ENCODE peak calls at places on chromosomes 13 and 19, in eight cellular contexts. K, N, B, O, U, Q, P and L are unnamed samples.

GRCh38 chr13:29640665-29641064 is 45.2 kb upstream of the SLC7A1 start:
- DNase-seq in K (no peak), N (no peak), B (no peak), O (no peak), U (no peak), Q (no peak), P (no peak), L (peak; percentile 3)

GRCh38 chr13:44575741-44576395 is at the start of gene TSC22D1:
- DNase-seq in K (no peak), N (peak; percentile 61), B (peak; percentile 68), O (peak; percentile 41), U (peak; percentile 21), Q (peak; percentile 34), P (peak; percentile 22), L (peak; percentile 72)

GRCh38 chr19:40589723-40590429 is 11.3 kb upstream of the LTBP4 start:
- DNase-seq in K (no peak), N (no peak), B (no peak), O (no peak), U (no peak), Q (no peak), P (no peak), L (no peak)

GRCh38 chr19:51097166-51097736 is 11.0 kb downstream of the CTU1 start:
- DNase-seq in K (no peak), N (peak; percentile 77), B (peak; percentile 71), O (peak; percentile 62), U (peak; percentile 77), Q (no peak), P (peak; percentile 56), L (peak; percentile 62)

GRCh38 chr19:29687897-29688728 is 22.9 kb downstream of the PLEKHF1 start:
- DNase-seq in K (no peak), N (no peak), B (no peak), O (no peak), U (peak; percentile 31), Q (no peak), P (no peak), L (no peak)

GRCh38 chr19:19538767-19539166 is 702 bp downstream of the CILP2 start:
- DNase-seq in K (no peak), N (no peak), B (no peak), O (no peak), U (no peak), Q (no peak), P (no peak), L (no peak)

GRCh38 chr13:98509271-98510155 is 67.4 kb downstream of the STK24 start:
- DNase-seq in K (peak; percentile 89), N (no peak), B (peak; percentile 33), O (peak; percentile 44), U (peak; percentile 74), Q (peak; percentile 60), P (no peak), L (peak; percentile 77)

GRCh38 chr13:101149735-101150380 is 266.4 kb downstream of the NALCN start:
- DNase-seq in K (no peak), N (no peak), B (no peak), O (no peak), U (peak; percentile 37), Q (no peak), P (no peak), L (no peak)

GRCh38 chr19:28024920-28025319 is 1188.0 kb downstream of the UQCRFS1 start:
- DNase-seq in K (peak; percentile 7), N (no peak), B (no peak), O (no peak), U (no peak), Q (no peak), P (no peak), L (no peak)

GRCh38 chr13:114071441-114071840 is 61.0 kb downstream of the RASA3 start:
- DNase-seq in K (no peak), N (no peak), B (no peak), O (no peak), U (no peak), Q (no peak), P (no peak), L (no peak)

GRCh38 chr13:20943519-20944012 is 41.0 kb upstream of the XPO4 start:
- DNase-seq in K (peak; percentile 94), N (peak; percentile 91), B (peak; percentile 69), O (peak; percentile 88), U (peak; percentile 98), Q (peak; percentile 95), P (peak; percentile 74), L (peak; percentile 85)
- H3K4me1 ChIP-seq in K (no peaks in the 10 kb centered on the region), N (peaks cover 13% of the 10 kb centered on the region), B (peaks cover 7% of the 10 kb centered on the region), O (no peaks in the 10 kb centered on the region), U (peaks cover 6% of the 10 kb centered on the region), Q (no peaks in the 10 kb centered on the region), P (no peaks in the 10 kb centered on the region), L (peaks cover 9% of the 10 kb centered on the region)

DNA sequence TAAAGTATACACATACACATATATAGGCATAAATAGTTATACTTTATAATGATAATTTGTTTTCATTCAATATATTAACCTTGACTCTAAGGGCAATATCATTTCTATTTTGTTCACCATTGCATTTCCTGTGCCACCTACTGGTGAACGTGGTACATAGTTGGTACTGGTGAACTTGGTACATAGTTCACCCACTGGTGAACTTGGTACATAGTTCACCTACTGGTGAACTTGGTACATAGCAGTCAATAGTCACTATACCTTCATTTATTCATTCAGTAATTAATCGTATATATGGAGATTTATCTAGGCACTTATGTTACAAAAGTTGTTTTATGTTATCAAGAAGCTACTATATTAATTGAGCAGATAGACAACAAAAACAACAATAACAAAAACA is 172.6 kb upstream of the ATXN8OS start:
- DNase-seq in K (no peak), N (no peak), B (no peak), O (no peak), U (peak; percentile 44), Q (no peak), P (no peak), L (no peak)
- TF ChIP-seq CTCF in K (no peak), N (no peak), B (no peak), O (no peak), U (peak; percentile 58), Q (no peak), P (no peak), L (no peak)

GRCh38 chr19:47776568-47776967 is 1.9 kb upstream of the SELENOW start:
- DNase-seq in K (no peak), N (no peak), B (no peak), O (no peak), U (peak; percentile 60), Q (no peak), P (no peak), L (peak; percentile 41)
- H3K4me1 ChIP-seq in K (no peaks in the 10 kb centered on the region), N (peaks cover 40% of the 10 kb centered on the region), B (peaks cover 22% of the 10 kb centered on the region), O (peaks cover 19% of the 10 kb centered on the region), U (peaks cover 8% of the 10 kb centered on the region), Q (peaks cover 31% of the 10 kb centered on the region), P (no peaks in the 10 kb centered on the region), L (peaks cover 32% of the 10 kb centered on the region)

GRCh38 chr13:50512602-50513527 is 330.6 kb downstream of the DLEU7 start:
- DNase-seq in K (peak; percentile 79), N (peak; percentile 67), B (peak; percentile 51), O (peak; percentile 67), U (peak; percentile 54), Q (peak; percentile 44), P (no peak), L (peak; percentile 76)
- TF ChIP-seq CTCF in K (no peak), N (no peak), B (no peak), O (peak; percentile 41), U (no peak), Q (no peak), P (no peak), L (no peak)

DNA sequence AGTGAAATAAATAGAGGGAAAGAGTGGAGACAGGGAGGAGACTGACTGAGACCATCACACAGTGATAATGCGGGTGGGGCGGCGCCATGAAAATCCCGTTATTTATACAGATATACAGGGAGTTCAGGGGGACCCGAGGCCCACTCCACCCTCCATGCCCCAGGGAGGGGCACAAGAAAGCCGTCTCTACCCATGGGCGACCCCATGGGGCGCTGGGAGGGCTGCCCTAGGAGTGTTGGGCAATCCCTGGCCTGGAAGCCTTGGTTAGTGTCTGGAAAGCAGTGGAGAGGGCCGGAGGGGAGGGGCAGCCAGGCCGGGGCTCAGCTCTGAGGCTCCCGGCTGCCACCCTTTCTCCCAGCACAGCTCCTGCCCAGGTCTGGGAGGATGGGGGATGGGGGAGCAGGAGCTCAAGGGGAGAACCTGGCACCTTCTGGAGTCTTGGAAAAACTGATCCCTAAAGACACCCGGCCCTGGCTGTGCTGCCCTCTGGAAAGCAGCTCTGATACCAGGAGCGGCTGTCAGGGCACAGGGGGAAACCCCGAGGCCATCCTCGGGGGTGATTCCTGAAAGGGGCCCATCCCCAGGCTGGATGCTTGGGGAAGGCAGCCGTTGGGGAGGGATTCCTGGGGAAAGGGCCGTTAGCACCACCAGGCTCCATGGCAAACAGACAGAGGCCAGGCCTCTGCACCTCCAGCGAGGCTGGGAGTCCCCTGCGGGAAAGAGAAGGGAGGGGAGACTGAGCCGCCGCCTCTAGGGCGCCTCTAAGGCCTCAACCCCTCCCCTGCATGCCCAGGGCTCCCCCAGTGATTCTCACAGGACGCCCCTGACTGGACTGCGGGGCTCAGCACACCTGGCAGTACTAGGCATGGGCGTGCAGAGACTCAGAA is 3.0 kb upstream of the PRKD2 start:
- DNase-seq in K (no peak), N (no peak), B (no peak), O (no peak), U (no peak), Q (no peak), P (no peak), L (no peak)
- H3K4me1 ChIP-seq in K (no peaks in the 10 kb centered on the region), N (peaks cover 26% of the 10 kb centered on the region), B (peaks cover 39% of the 10 kb centered on the region), O (peaks cover 29% of the 10 kb centered on the region), U (no peaks in the 10 kb centered on the region), Q (peaks cover 32% of the 10 kb centered on the region), P (peaks cover 8% of the 10 kb centered on the region), L (peaks cover 24% of the 10 kb centered on the region)

GRCh38 chr19:13847033-13847899 is 29.7 kb upstream of the NANOS3 start:
- DNase-seq in K (peak; percentile 96), N (peak; percentile 92), B (peak; percentile 86), O (peak; percentile 98), U (peak; percentile 94), Q (peak; percentile 90), P (peak; percentile 94), L (peak; percentile 91)
- TF ChIP-seq CTCF in K (no peak), N (no peak), B (no peak), O (peak; percentile 43), U (peak; percentile 19), Q (peak; percentile 46), P (peak; percentile 9), L (peak; percentile 29)

GRCh38 chr13:77328819-77329132 is 1.9 kb upstream of the MYCBP2 start:
- DNase-seq in K (no peak), N (no peak), B (no peak), O (no peak), U (peak; percentile 2), Q (no peak), P (no peak), L (no peak)

GRCh38 chr13:77319536-77319935 is 7.4 kb downstream of the MYCBP2 start:
- DNase-seq in K (no peak), N (no peak), B (no peak), O (no peak), U (no peak), Q (no peak), P (no peak), L (no peak)

GRCh38 chr13:77326905-77327604 is at the start of gene MYCBP2:
- DNase-seq in K (peak; percentile 96), N (peak; percentile 96), B (peak; percentile 97), O (peak; percentile 98), U (peak; percentile 96), Q (peak; percentile 97), P (peak; percentile 97), L (peak; percentile 97)

GRCh38 chr13:77325371-77325941 is 1.4 kb downstream of the MYCBP2 start:
- DNase-seq in K (no peak), N (no peak), B (no peak), O (no peak), U (peak; percentile 13), Q (no peak), P (no peak), L (no peak)

GRCh38 chr13:77323858-77324257 is 3.0 kb downstream of the MYCBP2 start:
- DNase-seq in K (no peak), N (no peak), B (no peak), O (no peak), U (no peak), Q (no peak), P (no peak), L (no peak)
- H3K4me1 ChIP-seq in K (no peaks in the 10 kb centered on the region), N (peaks cover 57% of the 10 kb centered on the region), B (peaks cover 79% of the 10 kb centered on the region), O (peaks cover 14% of the 10 kb centered on the region), U (peaks cover 18% of the 10 kb centered on the region), Q (peaks cover 41% of the 10 kb centered on the region), P (no peaks in the 10 kb centered on the region), L (peaks cover 7% of the 10 kb centered on the region)